ENCODE peak calls at places on chromosome 9, in six cellular contexts. G is sigmoid colon, H is transverse colon, N is tibial nerve, U is K562, R is stomach. A is an unnamed sample.

GRCh38 chr9:99748251-99748650 is 73.4 kb upstream of the NR4A3 start:
- DNase-seq in R (no peak), N (no peak), G (no peak), H (no peak), U (no peak), A (no peak)

GRCh38 chr9:105425817-105426433 is 21.9 kb upstream of the FSD1L start:
- DNase-seq in U (no peak), G (no peak), H (no peak), R (no peak), N (no peak), A (no peak)

GRCh38 chr9:21455320-21455719 is 15.1 kb downstream of the IFNA1 start:
- DNase-seq in N (no peak), H (peak), R (no peak), U (no peak), G (no peak), A (no peak)

GRCh38 chr9:76557674-76558073 is 98.7 kb downstream of the GCNT1 start:
- DNase-seq in U (no peak), R (no peak), N (no peak), H (no peak), G (no peak), A (no peak)

GRCh38 chr9:75185585-75186170 is 97.4 kb downstream of the OSTF1 start:
- DNase-seq in R (peak), G (no peak), U (peak), H (peak), N (no peak), A (no peak)

GRCh38 chr9:9341203-9341602 is 1271.6 kb downstream of the PTPRD start:
- DNase-seq in U (no peak), R (no peak), H (no peak), G (no peak), N (no peak), A (no peak)

GRCh38 chr9:98805506-98806272 is 1.8 kb upstream of the GALNT12 start:
- DNase-seq in R (no peak), U (no peak), G (no peak), H (no peak), N (no peak), A (no peak)

GRCh38 chr9:137053944-137054931 is at the start of gene ENTPD2:
- DNase-seq in H (peak), N (no peak), G (no peak), U (peak), R (peak), A (no peak)

GRCh38 chr9:105385372-105385985 is 62.4 kb upstream of the FSD1L start:
- DNase-seq in H (peak), G (peak), U (no peak), N (no peak), R (no peak), A (peak)

GRCh38 chr9:15824310-15824709 is 271.5 kb downstream of the CCDC171 start:
- DNase-seq in H (no peak), U (no peak), R (no peak), G (no peak), N (no peak), A (no peak)

GRCh38 chr9:36426945-36427344 is 26.9 kb upstream of the RNF38 start:
- DNase-seq in G (no peak), H (no peak), N (no peak), U (no peak), R (no peak), A (no peak)

GRCh38 chr9:136740971-136741884 is 1.5 kb downstream of the LCN10 start:
- DNase-seq in H (no peak), R (peak), G (no peak), N (no peak), U (peak), A (peak)

GRCh38 chr9:35432076-35432475 is 57.8 kb upstream of the RUSC2 start:
- DNase-seq in N (no peak), G (no peak), H (no peak), U (no peak), R (no peak), A (no peak)

GRCh38 chr9:70044450-70045307 is 1.0 kb downstream of the MAMDC2 start:
- DNase-seq in G (peak), U (peak), N (no peak), R (peak), H (no peak), A (peak)

GRCh38 chr9:127876026-127876763 is 1.3 kb downstream of the AK1 start:
- DNase-seq in R (no peak), U (no peak), N (no peak), G (no peak), H (peak), A (peak)

GRCh38 chr9:75979362-75979761 is 88.9 kb downstream of the PCSK5 start:
- DNase-seq in H (no peak), N (no peak), G (no peak), U (no peak), R (no peak), A (no peak)

GRCh38 chr9:121839726-121840500 is 188.5 kb downstream of the DAB2IP start:
- DNase-seq in N (no peak), G (peak), R (no peak), H (no peak), U (no peak), A (no peak)

GRCh38 chr9:89744730-89745129 is 139.9 kb downstream of the GADD45G start:
- DNase-seq in G (no peak), N (no peak), U (no peak), R (no peak), H (no peak), A (no peak)

GRCh38 chr9:21710792-21711191 is 91.6 kb upstream of the MTAP start:
- DNase-seq in R (no peak), G (no peak), U (no peak), H (no peak), N (no peak), A (no peak)

GRCh38 chr9:111743275-111743674 is 51.5 kb downstream of the SHOC1 start:
- DNase-seq in U (no peak), G (no peak), N (no peak), R (no peak), H (no peak), A (no peak)

GRCh38 chr9:77945798-77946197 is 85.8 kb downstream of the GNAQ start:
- DNase-seq in H (no peak), U (no peak), N (no peak), G (no peak), R (no peak), A (no peak)

GRCh38 chr9:137490532-137491186 is 31.5 kb upstream of the NSMF start:
- DNase-seq in H (no peak), N (no peak), R (no peak), U (no peak), G (no peak), A (no peak)

GRCh38 chr9:95736370-95736769 is 139.1 kb upstream of the ERCC6L2 start:
- DNase-seq in G (no peak), H (no peak), U (peak), N (no peak), R (no peak), A (no peak)

GRCh38 chr9:2727966-2728613 is 10.8 kb downstream of the KCNV2 start:
- DNase-seq in U (peak), R (no peak), G (no peak), N (no peak), H (no peak), A (peak)

GRCh38 chr9:128250839-128251558 is 24.8 kb downstream of the GOLGA2 start:
- DNase-seq in U (no peak), H (no peak), N (no peak), R (no peak), G (no peak), A (no peak)

GRCh38 chr9:111598730-111599091 is 736 bp downstream of the PTGR1 start:
- DNase-seq in R (peak), U (no peak), N (no peak), G (peak), H (peak), A (peak)

GRCh38 chr9:93810028-93810971 is 144.9 kb downstream of the BARX1 start:
- DNase-seq in R (no peak), G (no peak), U (peak), N (no peak), H (no peak), A (no peak)

GRCh38 chr9:116007824-116008223 is 145.8 kb upstream of the PAPPA start:
- DNase-seq in G (no peak), N (no peak), R (no peak), U (no peak), H (no peak), A (no peak)

GRCh38 chr9:127076860-127077657 is 45.4 kb downstream of the ANGPTL2 start:
- DNase-seq in N (no peak), G (peak), U (no peak), H (no peak), R (no peak), A (no peak)

GRCh38 chr9:116087751-116088194 is 65.8 kb upstream of the PAPPA start:
- DNase-seq in G (no peak), R (no peak), U (no peak), N (no peak), H (no peak), A (no peak)

GRCh38 chr9:131432050-131432449 is 38.2 kb downstream of the PRRC2B start:
- DNase-seq in N (no peak), R (no peak), U (no peak), H (no peak), G (peak), A (no peak)

GRCh38 chr9:6304232-6304631 is 23.9 kb upstream of the TPD52L3 start:
- DNase-seq in H (no peak), U (no peak), R (no peak), G (no peak), N (no peak), A (no peak)

DNA sequence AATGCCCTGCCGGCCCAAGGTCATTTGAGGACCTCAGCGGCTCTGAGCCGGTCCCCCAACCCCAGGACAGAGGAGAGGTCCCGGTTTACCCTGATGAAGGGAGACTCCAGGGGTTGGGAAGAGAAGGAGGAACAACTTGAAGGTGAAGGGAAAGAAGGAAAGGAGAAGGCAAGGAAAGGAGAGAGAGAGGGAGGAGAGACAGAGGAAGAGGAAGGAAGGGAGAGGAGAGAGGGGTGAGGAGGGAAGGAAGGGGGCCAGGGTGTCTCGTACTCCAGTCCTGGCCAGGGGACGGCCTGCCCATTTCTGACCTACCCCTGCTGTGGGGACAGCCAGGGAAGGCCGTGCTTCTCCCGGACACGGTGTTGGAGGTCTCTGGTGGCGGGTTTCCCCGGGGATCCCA is 1.9 kb downstream of the PRRX2 start:
- DNase-seq in R (no peak), N (no peak), U (no peak), G (no peak), H (no peak), A (no peak)
- TF ChIP-seq POLR2A in R (no peak), N (no peak), U (no peak), G (no peak), H (no peak), A (no peak)

GRCh38 chr9:97543568-97543967 is 42.1 kb downstream of the TMOD1 start:
- DNase-seq in R (no peak), U (no peak), G (no peak), N (no peak), H (no peak), A (no peak)
- H3K27ac ChIP-seq in R (no peak), U (no peak), G (no peak), N (no peak), H (no peak), A (no peak)

GRCh38 chr9:123326030-123326586 is 29.9 kb upstream of the CRB2 start:
- DNase-seq in R (no peak), G (no peak), N (no peak), H (no peak), U (no peak), A (no peak)

GRCh38 chr9:123324767-123325183 is 31.2 kb upstream of the CRB2 start:
- DNase-seq in H (no peak), U (no peak), R (no peak), G (no peak), N (no peak), A (no peak)

GRCh38 chr9:123329329-123329955 is 26.6 kb upstream of the CRB2 start:
- DNase-seq in H (peak), G (no peak), R (peak), U (peak), N (no peak), A (no peak)

GRCh38 chr9:123326662-123327093 is 29.3 kb upstream of the CRB2 start:
- DNase-seq in R (no peak), U (peak), N (no peak), H (no peak), G (no peak), A (no peak)

GRCh38 chr9:123327697-123328100 is 28.3 kb upstream of the CRB2 start:
- DNase-seq in U (no peak), G (no peak), R (peak), N (no peak), H (peak), A (no peak)
- TF ChIP-seq EP300 in U (no peak), G (no peak), R (no peak), N (no peak), H (no peak), A (no peak)

GRCh38 chr9:19048966-19049871 is at the start of gene RRAGA:
- DNase-seq in H (peak), G (peak), U (peak), R (peak), N (peak), A (peak)
- TF ChIP-seq POLR2A in H (peak), G (peak), U (peak), R (peak), N (peak), A (peak)

DNA sequence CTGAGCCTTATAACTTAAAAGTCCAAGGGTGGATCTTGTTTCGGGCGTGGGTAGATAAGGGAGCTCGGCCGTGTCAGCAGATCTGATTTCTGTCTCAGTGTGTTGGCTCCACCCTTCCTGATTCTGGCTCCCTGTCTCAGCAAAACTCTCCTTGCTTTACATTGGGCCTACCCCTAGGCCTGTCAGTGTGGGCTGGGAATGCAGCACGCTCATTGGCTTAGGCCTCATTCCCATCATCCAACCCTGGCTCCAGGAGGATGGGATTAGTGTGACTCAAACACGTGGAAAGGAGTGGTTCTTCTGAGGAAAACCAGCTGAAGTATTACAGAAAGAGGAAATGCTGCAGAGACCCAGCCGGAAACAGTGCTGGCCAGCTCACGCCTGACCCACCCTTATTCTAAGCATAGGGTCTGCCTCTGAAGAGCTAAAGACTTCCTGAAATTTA is 59.9 kb downstream of the ZFAND5 start:
- DNase-seq in N (no peak), U (peak), G (peak), H (peak), R (peak), A (peak)
- H3K27ac ChIP-seq in N (peak), U (no peak), G (peak), H (peak), R (peak), A (no peak)

DNA sequence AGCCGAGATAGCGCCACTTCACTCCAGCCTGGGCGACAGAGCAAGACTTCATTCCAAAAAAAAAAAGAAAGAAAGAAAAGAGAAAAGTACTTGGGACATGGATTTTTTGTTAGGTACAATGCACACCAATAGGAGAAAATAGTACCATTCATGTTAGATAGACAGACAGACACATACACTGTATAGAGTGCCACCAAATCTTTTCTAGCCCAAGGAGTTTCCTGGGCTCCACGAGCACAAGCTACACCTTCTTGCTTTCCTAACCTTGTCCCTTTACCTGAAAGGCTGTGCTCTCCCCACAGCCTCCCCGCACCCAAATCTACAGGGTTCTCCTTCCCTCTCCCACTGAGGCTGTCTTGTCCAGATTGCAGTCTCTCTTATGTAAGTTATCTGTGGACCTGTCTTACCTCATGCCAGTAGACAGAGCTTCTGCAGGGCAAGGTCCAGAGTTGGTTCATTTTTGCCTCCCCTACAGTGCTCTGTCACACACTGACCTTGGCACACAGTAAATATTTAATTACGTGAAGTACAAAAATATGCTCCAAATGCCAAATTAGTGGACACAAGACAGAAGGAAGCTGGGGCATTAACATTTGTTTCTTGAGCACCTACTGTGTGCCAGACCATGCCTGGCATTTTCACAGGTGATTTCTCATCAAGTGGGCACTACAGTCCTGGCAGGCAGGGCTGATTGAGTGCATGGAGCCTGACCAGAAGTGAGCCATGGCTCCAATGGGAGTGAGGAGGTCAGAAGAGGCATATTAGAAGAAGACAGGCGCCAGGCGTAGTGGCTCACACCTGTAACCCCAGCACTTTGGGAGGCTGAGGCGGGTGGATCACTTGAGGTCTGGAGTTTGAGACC is 5.9 kb downstream of the ALAD start:
- DNase-seq in R (no peak), N (no peak), U (no peak), H (no peak), G (peak), A (peak)
- TF ChIP-seq EP300 in R (no peak), N (no peak), U (no peak), H (no peak), G (no peak), A (no peak)

DNA sequence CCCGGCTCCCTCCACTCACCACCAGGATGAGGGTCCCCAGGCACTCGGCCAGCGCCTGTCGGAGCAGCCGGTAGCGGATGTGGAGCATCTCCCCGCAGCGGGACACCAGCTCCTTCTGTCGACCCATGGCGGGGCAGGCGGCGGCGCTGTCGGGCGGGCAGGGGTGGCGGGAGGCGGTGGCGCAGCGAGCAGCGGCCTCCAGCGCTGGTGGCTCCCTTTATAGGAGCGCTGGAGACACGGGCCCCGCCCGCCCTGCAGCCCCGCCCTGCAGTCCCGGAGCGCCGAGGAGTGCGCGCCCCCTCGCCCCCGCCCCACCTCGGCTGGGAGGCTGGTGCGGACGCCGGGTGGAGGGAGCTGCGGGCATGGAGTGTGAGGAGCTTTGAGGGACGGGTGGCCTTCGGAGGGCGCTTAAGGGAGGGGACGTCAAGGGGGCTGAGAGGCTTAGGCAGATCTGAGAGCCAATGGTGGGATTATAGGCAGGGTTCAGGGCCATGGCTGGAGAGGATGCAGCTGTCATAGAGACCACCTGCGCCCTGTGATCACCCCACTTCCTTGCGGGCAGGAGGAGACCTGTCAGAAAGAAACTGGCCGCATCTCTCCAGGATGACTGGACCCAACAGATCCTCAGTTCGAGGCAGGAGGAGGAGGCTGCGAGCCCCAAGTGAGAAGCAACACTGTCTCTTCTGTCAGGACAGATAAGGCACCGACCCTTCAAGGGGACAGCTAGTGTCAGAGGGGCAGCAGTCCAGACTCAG is at the start of gene AQP3:
- DNase-seq in N (peak), R (peak), H (peak), G (peak), U (peak), A (peak)
- TF ChIP-seq POLR2A in N (no peak), R (no peak), H (peak), G (no peak), U (no peak), A (no peak)

GRCh38 chr9:4792054-4792571 is 631 bp upstream of the RCL1 start:
- DNase-seq in N (no peak), U (no peak), H (peak), R (no peak), G (no peak), A (no peak)
- H3K27ac ChIP-seq in N (peak), U (peak), H (peak), R (peak), G (peak), A (peak)